ENCODE peak calls at places on chromosome 1, in five cellular contexts. K is A549, E is SK-N-SH treated with all-trans-retinoic acid at 6 μM for 48 hours, A is Panc1, J is upper lobe of right lung. D is an unnamed sample.
A peak's percentile ranks its signal among the peaks of the same experiment; 100 is the strongest.

GRCh38 chr1:178571807-178572206 is 58.9 kb downstream of the TEX35 start:
- ATAC-seq in K (no peak), E (no peak), A (no peak), J (no peak), D (no peak)

GRCh38 chr1:165063181-165063955 is 293.1 kb downstream of the LMX1A start:
- ATAC-seq in K (no peak), E (no peak), A (no peak), J (peak; percentile 59), D (no peak)

GRCh38 chr1:67732750-67733151 is 47.8 kb downstream of the GADD45A start:
- ATAC-seq in K (no peak), E (no peak), A (peak; percentile 55), J (peak; percentile 13), D (no peak)

GRCh38 chr1:110594466-110595076 is 11.6 kb downstream of the KCNA2 start:
- ATAC-seq in K (no peak), E (no peak), A (no peak), J (no peak), D (no peak)

GRCh38 chr1:25031966-25032667 is 102.0 kb upstream of the RUNX3 start:
- ATAC-seq in K (peak; percentile 40), E (peak; percentile 20), A (no peak), J (peak; percentile 62), D (peak; percentile 56)

GRCh38 chr1:156796340-156797097 is 20.1 kb downstream of the SH2D2A start:
- ATAC-seq in K (peak; percentile 35), E (no peak), A (peak; percentile 7), J (no peak), D (no peak)

GRCh38 chr1:153506831-153507413 is 28.9 kb downstream of the S100A6 start:
- ATAC-seq in K (peak; percentile 71), E (peak; percentile 87), A (peak; percentile 80), J (peak; percentile 67), D (peak; percentile 51)

GRCh38 chr1:201397675-201398074 is 1.4 kb downstream of the LAD1 start:
- ATAC-seq in K (peak; percentile 5), E (no peak), A (no peak), J (no peak), D (peak; percentile 64)

GRCh38 chr1:9825101-9826074 is 1.6 kb upstream of the CLSTN1 start:
- ATAC-seq in K (peak; percentile 75), E (peak; percentile 60), A (peak; percentile 52), J (peak; percentile 61), D (peak; percentile 89)

D was measured in esophagus mucosa.